ENCODE peak calls at places on chromosomes 1 and 21, in nine cellular contexts. G is stimulated activated CD8-positive, alpha-beta memory T cell treated with anti-CD3 and anti-CD28 coated beads, Interleukin-15, amount 100 ng/mL, for 24 hours; S is nephron progenitor cell; P is left kidney; Q is transverse colon; H is amniotic epithelial cell; L is amygdala; N is HFFc6; Z is AG04450. I is an unnamed sample.

GRCh38 chr1:172903581-172904220 is 147.0 kb downstream of the TNFSF18 start:
- DNase-seq in Q (no peak), Z (no peak), G (no peak), S (no peak), L (no peak), P (no peak), N (peak), H (peak), I (no peak)

GRCh38 chr1:182556279-182556678 is 32.8 kb downstream of the RNASEL start:
- DNase-seq in N (no peak), H (no peak), P (no peak), Q (no peak), Z (no peak), S (no peak), L (no peak), G (no peak), I (no peak)

GRCh38 chr1:155761746-155762400 is 73.0 kb downstream of the DAP3 start:
- DNase-seq in G (no peak), S (no peak), Z (no peak), Q (no peak), L (no peak), H (no peak), N (no peak), P (no peak), I (no peak)

GRCh38 chr1:61253059-61253735 is 170.8 kb downstream of the NFIA start:
- DNase-seq in L (no peak), N (peak), Z (no peak), P (no peak), H (peak), Q (peak), S (no peak), G (no peak), I (no peak)

GRCh38 chr1:166693158-166693557 is 146.1 kb upstream of the POGK start:
- DNase-seq in L (no peak), N (no peak), Q (no peak), P (no peak), G (no peak), H (no peak), S (no peak), Z (no peak), I (no peak)

GRCh38 chr1:234331511-234331910 is 41.7 kb upstream of the COA6 start:
- DNase-seq in L (no peak), Q (no peak), N (no peak), H (peak), P (no peak), G (no peak), S (no peak), Z (no peak), I (no peak)

GRCh38 chr1:54436826-54437225 is 30.6 kb upstream of the SSBP3 start:
- DNase-seq in P (no peak), G (no peak), N (no peak), S (no peak), Z (no peak), H (no peak), Q (peak), L (no peak), I (no peak)

GRCh38 chr1:42735477-42736105 is 4.4 kb downstream of the CLDN19 start:
- DNase-seq in H (no peak), P (no peak), G (no peak), L (no peak), S (no peak), Z (no peak), N (no peak), Q (peak), I (no peak)

GRCh38 chr1:93080424-93080823 is 1.3 kb downstream of the MTF2 start:
- DNase-seq in H (peak), L (no peak), G (no peak), P (peak), Q (no peak), S (no peak), N (peak), Z (peak), I (no peak)

GRCh38 chr1:224563666-224564065 is 52.5 kb upstream of the CNIH3 start:
- DNase-seq in G (no peak), P (no peak), N (no peak), H (no peak), Q (no peak), S (no peak), L (no peak), Z (no peak), I (no peak)

GRCh38 chr1:22257286-22258275 is 114.7 kb upstream of the WNT4 start:
- DNase-seq in S (no peak), H (no peak), P (peak), Z (no peak), G (no peak), L (no peak), Q (peak), N (no peak), I (no peak)

GRCh38 chr1:119435061-119435460 is 20.1 kb downstream of the HSD3B2 start:
- DNase-seq in G (no peak), N (no peak), S (no peak), L (no peak), Q (no peak), Z (no peak), P (no peak), H (no peak), I (no peak)

GRCh38 chr1:52676249-52676903 is 21.8 kb downstream of the COA7 start:
- DNase-seq in Q (peak), S (no peak), H (no peak), Z (no peak), G (no peak), N (no peak), P (peak), L (no peak), I (no peak)

GRCh38 chr1:26020390-26020789 is 1.2 kb upstream of the EXTL1 start:
- DNase-seq in Q (no peak), P (peak), S (no peak), Z (no peak), L (no peak), H (peak), N (peak), G (no peak), I (no peak)

GRCh38 chr1:215793210-215793609 is 226.1 kb downstream of the KCTD3 start:
- DNase-seq in Q (no peak), L (no peak), H (peak), Z (peak), S (no peak), N (peak), G (no peak), P (peak), I (no peak)

GRCh38 chr1:206713910-206714312 is 29.2 kb downstream of the MAPKAPK2 start:
- DNase-seq in H (peak), G (no peak), S (no peak), Q (no peak), P (no peak), Z (no peak), L (no peak), N (peak), I (no peak)

GRCh38 chr1:11780380-11781147 is 18.6 kb downstream of the C1orf167 start:
- DNase-seq in G (no peak), H (no peak), Q (no peak), P (no peak), S (no peak), N (no peak), Z (no peak), L (no peak), I (no peak)

GRCh38 chr1:118555638-118556037 is 370.6 kb upstream of the SPAG17 start:
- DNase-seq in G (no peak), L (no peak), N (no peak), H (no peak), P (no peak), S (no peak), Z (no peak), Q (no peak), I (no peak)

GRCh38 chr21:38766987-38767722 is 38.6 kb upstream of the ETS2 start:
- DNase-seq in N (no peak), H (no peak), Q (peak), P (no peak), S (no peak), Z (no peak), L (no peak), G (peak), I (no peak)

GRCh38 chr21:33229099-33229775 is 501 bp upstream of the IFNAR2 start:
- DNase-seq in L (no peak), S (no peak), H (no peak), G (no peak), Q (no peak), N (no peak), Z (no peak), P (no peak), I (no peak)

GRCh38 chr1:115286431-115287205 is 51.4 kb downstream of the NGF start:
- DNase-seq in N (no peak), S (no peak), Z (no peak), G (no peak), H (no peak), P (no peak), Q (no peak), L (no peak), I (no peak)

GRCh38 chr1:47577310-47578025 is 139.6 kb downstream of the FOXD2 start:
- DNase-seq in L (no peak), N (no peak), H (no peak), S (no peak), Z (no peak), P (no peak), Q (no peak), G (no peak), I (no peak)

GRCh38 chr1:24151175-24151533 is 8.2 kb upstream of the IL22RA1 start:
- DNase-seq in Q (peak), L (no peak), P (peak), Z (no peak), G (no peak), N (no peak), H (no peak), S (peak), I (peak)

GRCh38 chr1:86779308-86780191 is 75.2 kb downstream of the SH3GLB1 start:
- DNase-seq in L (no peak), G (no peak), P (no peak), H (peak), N (no peak), Z (no peak), Q (no peak), S (no peak), I (no peak)

GRCh38 chr1:244857761-244858160 is 6.6 kb downstream of the HNRNPU start:
- DNase-seq in N (no peak), G (no peak), P (no peak), L (no peak), H (no peak), Z (no peak), S (no peak), Q (no peak), I (no peak)

GRCh38 chr1:85571830-85572229 is 8.7 kb upstream of the CCN1 start:
- DNase-seq in N (no peak), P (no peak), L (no peak), H (peak), Z (no peak), Q (no peak), G (no peak), S (no peak), I (no peak)

I was measured in ecto neural progenitor cell.